ENCODE peak calls at places on chromosomes 16 and 17, in six cellular contexts. H is transverse colon, F is endothelial cell of umbilical vein, T is stomach, B is esophagus muscularis mucosa, Q is HCT116. S is an unnamed sample.
A peak's percentile ranks its signal among the peaks of the same experiment; 100 is the strongest.

GRCh38 chr17:76082326-76083251 is 3.6 kb downstream of the ZACN start:
- DNase-seq in H (no peak), Q (no peak), F (no peak), T (no peak), B (no peak), S (no peak)

GRCh38 chr17:51537996-51538550 is 277.7 kb downstream of the UTP18 start:
- DNase-seq in H (no peak), F (no peak), Q (no peak), B (no peak), T (no peak), S (no peak)

GRCh38 chr17:50219345-50219744 is 17.9 kb upstream of the COL1A1 start:
- DNase-seq in F (no peak), B (no peak), Q (no peak), T (no peak), H (no peak), S (no peak)

GRCh38 chr16:88705076-88705684 is 1.0 kb downstream of the RNF166 start:
- DNase-seq in T (no peak), H (peak; percentile 44), Q (no peak), F (peak; percentile 22), B (no peak), S (peak; percentile 10)

GRCh38 chr17:49269356-49269755 is 38.8 kb upstream of the PHOSPHO1 start:
- DNase-seq in B (no peak), Q (no peak), T (no peak), F (no peak), H (no peak), S (no peak)

GRCh38 chr17:3556239-3556904 is 1.2 kb downstream of the TRPV3 start:
- DNase-seq in B (no peak), Q (no peak), T (no peak), F (no peak), H (no peak), S (no peak)

GRCh38 chr16:68257251-68257905 is 6.9 kb upstream of the SLC7A6 start:
- DNase-seq in B (no peak), H (peak; percentile 63), T (no peak), F (no peak), Q (no peak), S (no peak)

GRCh38 chr16:31130899-31131298 is 4.6 kb downstream of the PRSS8 start:
- DNase-seq in H (peak; percentile 92), F (no peak), T (peak; percentile 95), B (no peak), Q (no peak), S (peak; percentile 90)

GRCh38 chr16:19524866-19525723 is 1.4 kb downstream of the CCP110 start:
- DNase-seq in F (peak; percentile 50), T (no peak), B (no peak), H (no peak), Q (no peak), S (no peak)

GRCh38 chr17:60468371-60468770 is 46.1 kb downstream of the CHCT1 start:
- DNase-seq in H (no peak), Q (no peak), F (peak; percentile 87), T (no peak), B (no peak), S (no peak)

GRCh38 chr16:25553711-25554436 is 137.9 kb upstream of the HS3ST4 start:
- DNase-seq in H (no peak), B (no peak), F (no peak), Q (no peak), T (no peak), S (no peak)

GRCh38 chr17:47941998-47942490 is 673 bp downstream of the PNPO start:
- DNase-seq in B (no peak), F (peak; percentile 6), T (no peak), H (no peak), Q (no peak), S (no peak)

GRCh38 chr17:10021239-10021638 is 116.2 kb upstream of the RCVRN start:
- DNase-seq in F (no peak), Q (no peak), B (no peak), T (peak; percentile 36), H (peak; percentile 27), S (peak; percentile 80)

GRCh38 chr17:68533887-68534700 is 21.9 kb downstream of the PRKAR1A start:
- DNase-seq in H (no peak), T (no peak), Q (no peak), B (no peak), F (peak; percentile 29), S (no peak)

GRCh38 chr16:2905241-2905987 is 6.3 kb upstream of the FLYWCH1 start:
- DNase-seq in T (peak; percentile 100), Q (peak; percentile 99), F (peak; percentile 99), H (peak; percentile 100), B (peak; percentile 100), S (peak; percentile 100)

GRCh38 chr17:80103061-80103481 is 1.7 kb downstream of the GAA start:
- DNase-seq in Q (no peak), B (no peak), F (no peak), T (no peak), H (no peak), S (no peak)

GRCh38 chr16:80682435-80683070 is 121.8 kb downstream of the CDYL2 start:
- DNase-seq in T (no peak), H (no peak), B (peak; percentile 89), Q (no peak), F (no peak), S (no peak)

GRCh38 chr17:75856062-75856681 is 1.0 kb upstream of the WBP2 start:
- DNase-seq in B (no peak), Q (no peak), T (peak; percentile 33), F (peak; percentile 57), H (peak; percentile 51), S (no peak)

GRCh38 chr17:39164675-39165143 is 1.3 kb downstream of the ARL5C start:
- DNase-seq in H (peak; percentile 88), T (peak; percentile 93), B (peak; percentile 95), Q (peak; percentile 69), F (peak; percentile 86), S (peak; percentile 78)

GRCh38 chr17:48310748-48311213 is 119.2 kb downstream of the SKAP1 start:
- DNase-seq in H (no peak), B (no peak), Q (no peak), F (no peak), T (no peak), S (no peak)

GRCh38 chr17:36721560-36722120 is 120.3 kb downstream of the MRM1 start:
- DNase-seq in B (no peak), F (peak; percentile 14), Q (no peak), T (no peak), H (no peak), S (no peak)

GRCh38 chr17:12070561-12070960 is 49.9 kb downstream of the MAP2K4 start:
- DNase-seq in Q (no peak), H (no peak), F (no peak), B (no peak), T (no peak), S (no peak)

GRCh38 chr17:45345246-45345553 is 28.4 kb upstream of the MAP3K14 start:
- DNase-seq in T (no peak), F (no peak), Q (no peak), H (peak; percentile 4), B (no peak), S (no peak)

GRCh38 chr17:82295472-82295814 is 21.9 kb upstream of the CSNK1D start:
- DNase-seq in B (no peak), T (no peak), F (no peak), Q (no peak), H (no peak), S (no peak)

GRCh38 chr17:82297804-82298537 is 19.4 kb downstream of the CD7 start:
- DNase-seq in F (peak; percentile 83), H (peak; percentile 92), B (peak; percentile 96), Q (no peak), T (peak; percentile 92), S (peak; percentile 95)

GRCh38 chr17:82298538-82299421 is 18.6 kb downstream of the CD7 start:
- DNase-seq in H (no peak), B (no peak), F (no peak), T (no peak), Q (no peak), S (peak; percentile 80)

GRCh38 chr17:82296511-82297279 is 20.7 kb downstream of the CD7 start:
- DNase-seq in F (no peak), T (no peak), H (no peak), Q (no peak), B (no peak), S (no peak)

DNA sequence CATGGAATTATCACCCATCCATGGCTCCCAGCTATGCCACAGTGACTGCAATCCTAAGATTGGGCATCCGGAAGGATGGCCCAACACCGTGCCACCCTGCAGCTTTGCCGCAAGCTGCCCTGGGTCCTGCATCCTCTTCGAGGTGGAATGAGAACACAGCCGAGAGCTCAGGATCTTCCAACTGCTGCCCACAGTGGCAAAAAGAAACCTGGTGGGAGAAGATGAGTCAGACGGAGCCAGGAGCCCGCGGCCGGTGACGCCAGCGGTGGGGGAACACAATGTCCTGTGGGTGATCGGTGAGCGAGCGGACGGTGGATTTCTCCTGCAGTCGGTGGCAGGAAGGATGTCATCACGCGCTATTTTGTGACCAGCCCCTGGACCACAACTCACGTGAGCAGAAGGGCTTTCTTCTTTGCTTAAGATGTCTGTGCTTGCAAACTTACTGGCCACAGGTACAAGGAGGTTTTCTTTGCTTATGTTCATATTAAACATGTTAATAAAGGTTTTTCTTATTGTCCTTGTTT is 20.1 kb downstream of the CD7 start:
- DNase-seq in H (peak; percentile 93), Q (no peak), T (peak; percentile 87), F (peak; percentile 84), B (peak; percentile 99), S (peak; percentile 96)
- TF ChIP-seq POLR2A in H (peak; percentile 8), Q (no peak), T (no peak), F (no peak), B (peak; percentile 63), S (peak; percentile 73)

GRCh38 chr17:77456951-77457548 is 316.3 kb downstream of the SEC14L1 start:
- DNase-seq in Q (no peak), B (no peak), T (no peak), F (no peak), H (no peak), S (peak; percentile 55)

GRCh38 chr17:77457572-77458201 is 316.9 kb downstream of the SEC14L1 start:
- DNase-seq in F (no peak), B (no peak), H (no peak), T (no peak), Q (no peak), S (no peak)

GRCh38 chr17:77460514-77461046 is 319.8 kb downstream of the SEC14L1 start:
- DNase-seq in Q (no peak), F (no peak), T (no peak), H (no peak), B (no peak), S (no peak)

GRCh38 chr17:77458202-77459017 is 317.6 kb downstream of the SEC14L1 start:
- DNase-seq in F (no peak), H (no peak), B (no peak), Q (no peak), T (no peak), S (peak; percentile 58)

GRCh38 chr17:77459018-77459755 is 318.4 kb downstream of the SEC14L1 start:
- DNase-seq in Q (no peak), H (no peak), T (no peak), F (no peak), B (no peak), S (no peak)
- H3K27ac ChIP-seq in Q (no peak overlapping the region), H (peak overlapping the region; percentile 96), T (peak overlapping the region; percentile 67), F (no peak overlapping the region), B (peak overlapping the region; percentile 61), S (peak overlapping the region; percentile 80)

GRCh38 chr16:82651921-82652601 is 25.3 kb downstream of the CDH13 start:
- DNase-seq in H (peak; percentile 20), B (no peak), Q (no peak), T (no peak), F (no peak), S (no peak)
- TF ChIP-seq POLR2AphosphoS5 in H (no peak), B (no peak), Q (no peak), T (no peak), F (no peak), S (no peak)

GRCh38 chr17:46732133-46732532 is 86.4 kb downstream of the WNT3 start:
- DNase-seq in T (no peak), H (no peak), Q (no peak), B (no peak), F (no peak), S (no peak)
- TF ChIP-seq POLR2A in T (no peak), H (no peak), Q (no peak), B (no peak), F (no peak), S (no peak)

S was measured in upper lobe of left lung.